ENCODE peak calls at places on chromosome 18, in ten cellular contexts. T, M, J, F, S, H, K, O, V and L are unnamed samples.
A peak's percentile ranks its signal among the peaks of the same experiment; 100 is the strongest.

GRCh38 chr18:8426401-8426800 is 182.8 kb upstream of the RAB12 start:
- DNase-seq in O (no peak), F (no peak), V (peak; percentile 52), K (peak; percentile 70), S (peak; percentile 74), H (no peak), T (no peak), M (no peak), J (no peak), L (no peak)

GRCh38 chr18:59691046-59691395 is 6.2 kb downstream of the CCBE1 start:
- DNase-seq in F (peak; percentile 95), V (no peak), O (peak; percentile 75), K (no peak), T (no peak), M (no peak), H (no peak), S (no peak), J (no peak), L (no peak)

GRCh38 chr18:79784965-79785770 is 12.6 kb upstream of the KCNG2 start:
- DNase-seq in T (no peak), V (no peak), K (no peak), J (no peak), F (no peak), H (no peak), S (peak; percentile 71), O (no peak), M (no peak), L (no peak)

GRCh38 chr18:43393174-43393573 is 115.9 kb upstream of the SYT4 start:
- DNase-seq in O (no peak), V (no peak), J (no peak), S (no peak), M (no peak), H (no peak), K (no peak), T (no peak), F (no peak), L (no peak)

GRCh38 chr18:28514699-28515098 is 337.8 kb upstream of the CDH2 start:
- DNase-seq in S (no peak), J (no peak), F (no peak), V (no peak), K (no peak), M (no peak), H (no peak), T (no peak), O (no peak), L (no peak)

GRCh38 chr18:68703326-68703725 is 11.6 kb downstream of the TMX3 start:
- DNase-seq in T (no peak), F (no peak), O (no peak), S (no peak), M (no peak), K (no peak), V (no peak), J (no peak), H (no peak), L (no peak)

GRCh38 chr18:5627756-5628511 is 84.1 kb upstream of the EPB41L3 start:
- DNase-seq in F (no peak), V (no peak), J (peak; percentile 69), S (peak; percentile 16), M (no peak), K (no peak), T (no peak), H (no peak), O (no peak), L (no peak)

GRCh38 chr18:37403100-37403781 is 162.4 kb downstream of the CELF4 start:
- DNase-seq in J (peak; percentile 64), S (peak; percentile 56), H (no peak), V (no peak), T (peak; percentile 70), K (no peak), F (peak; percentile 96), M (no peak), O (no peak), L (no peak)

GRCh38 chr18:56726906-56727305 is 75.7 kb downstream of the WDR7 start:
- DNase-seq in V (no peak), F (no peak), S (no peak), H (no peak), M (no peak), O (no peak), K (no peak), J (no peak), T (no peak), L (no peak)

GRCh38 chr18:45527891-45528290 is 87.4 kb upstream of the SLC14A2 start:
- DNase-seq in H (no peak), O (no peak), T (no peak), M (no peak), S (no peak), V (no peak), J (no peak), K (no peak), F (no peak), L (no peak)